ENCODE peak calls at places on chromosomes 11 and 22, in eight cellular contexts. One of them, this sample, is unnamed.

GRCh38 chr11:65366340-65366773 is 11.8 kb downstream of the TIGD3 start:
- DNase-seq in heart left ventricle: no peak
- DNase-seq in ovary: no peak
- DNase-seq in Karpas-422: peak
- DNase-seq in pancreas: no peak
- DNase-seq in lower lobe of right lung: no peak
- DNase-seq in MM.1S: peak
- DNase-seq in IMR-90: peak
- DNase-seq in this sample: peak

GRCh38 chr22:25362215-25362882 is 142.9 kb downstream of the CRYBB2 start:
- DNase-seq in heart left ventricle: peak
- DNase-seq in ovary: peak
- DNase-seq in Karpas-422: peak
- DNase-seq in pancreas: peak
- DNase-seq in lower lobe of right lung: peak
- DNase-seq in MM.1S: peak
- DNase-seq in IMR-90: peak
- DNase-seq in this sample: peak

GRCh38 chr11:46222485-46223251 is 54.8 kb upstream of the CREB3L1 start:
- DNase-seq in heart left ventricle: no peak
- DNase-seq in ovary: no peak
- DNase-seq in Karpas-422: no peak
- DNase-seq in pancreas: no peak
- DNase-seq in lower lobe of right lung: no peak
- DNase-seq in MM.1S: no peak
- DNase-seq in IMR-90: peak
- DNase-seq in this sample: peak

GRCh38 chr22:23226497-23226850 is 46.2 kb downstream of the BCR start:
- DNase-seq in heart left ventricle: no peak
- DNase-seq in ovary: no peak
- DNase-seq in Karpas-422: no peak
- DNase-seq in pancreas: no peak
- DNase-seq in lower lobe of right lung: peak
- DNase-seq in MM.1S: no peak
- DNase-seq in IMR-90: no peak
- DNase-seq in this sample: no peak

GRCh38 chr22:47401976-47402770 is 639.7 kb downstream of the TBC1D22A start:
- DNase-seq in heart left ventricle: no peak
- DNase-seq in ovary: no peak
- DNase-seq in Karpas-422: no peak
- DNase-seq in pancreas: no peak
- DNase-seq in lower lobe of right lung: no peak
- DNase-seq in MM.1S: no peak
- DNase-seq in IMR-90: no peak
- DNase-seq in this sample: no peak

GRCh38 chr22:33018232-33018864 is 39.8 kb downstream of the SYN3 start:
- DNase-seq in heart left ventricle: peak
- DNase-seq in ovary: no peak
- DNase-seq in Karpas-422: peak
- DNase-seq in pancreas: no peak
- DNase-seq in lower lobe of right lung: peak
- DNase-seq in MM.1S: peak
- DNase-seq in IMR-90: peak
- DNase-seq in this sample: peak

GRCh38 chr11:87719311-87720073 is 455.8 kb downstream of the RAB38 start:
- DNase-seq in heart left ventricle: no peak
- DNase-seq in ovary: no peak
- DNase-seq in Karpas-422: no peak
- DNase-seq in pancreas: no peak
- DNase-seq in lower lobe of right lung: no peak
- DNase-seq in MM.1S: peak
- DNase-seq in IMR-90: no peak
- DNase-seq in this sample: no peak

GRCh38 chr11:11179239-11179638 is 173.8 kb downstream of the CSNK2A3 start:
- DNase-seq in heart left ventricle: no peak
- DNase-seq in ovary: no peak
- DNase-seq in Karpas-422: no peak
- DNase-seq in pancreas: no peak
- DNase-seq in lower lobe of right lung: no peak
- DNase-seq in MM.1S: no peak
- DNase-seq in IMR-90: peak
- DNase-seq in this sample: no peak

GRCh38 chr11:130908061-130908460 is 8.2 kb downstream of the SNX19 start:
- DNase-seq in heart left ventricle: no peak
- DNase-seq in ovary: no peak
- DNase-seq in Karpas-422: no peak
- DNase-seq in pancreas: no peak
- DNase-seq in lower lobe of right lung: no peak
- DNase-seq in MM.1S: no peak
- DNase-seq in IMR-90: no peak
- DNase-seq in this sample: no peak

GRCh38 chr11:113401718-113402117 is 14.1 kb downstream of the ANKK1 start:
- DNase-seq in heart left ventricle: peak
- DNase-seq in ovary: no peak
- DNase-seq in Karpas-422: no peak
- DNase-seq in pancreas: peak
- DNase-seq in lower lobe of right lung: peak
- DNase-seq in MM.1S: no peak
- DNase-seq in IMR-90: no peak
- DNase-seq in this sample: no peak

GRCh38 chr22:37239336-37240239 is 4.5 kb downstream of the RAC2 start:
- DNase-seq in heart left ventricle: no peak
- DNase-seq in ovary: no peak
- DNase-seq in Karpas-422: no peak
- DNase-seq in pancreas: no peak
- DNase-seq in lower lobe of right lung: peak
- DNase-seq in MM.1S: no peak
- DNase-seq in IMR-90: no peak
- DNase-seq in this sample: no peak

GRCh38 chr22:36134167-36134566 is 26.4 kb downstream of the APOL3 start:
- DNase-seq in heart left ventricle: no peak
- DNase-seq in ovary: no peak
- DNase-seq in Karpas-422: no peak
- DNase-seq in pancreas: no peak
- DNase-seq in lower lobe of right lung: no peak
- DNase-seq in MM.1S: no peak
- DNase-seq in IMR-90: no peak
- DNase-seq in this sample: no peak

GRCh38 chr22:49663823-49664222 is 163.8 kb downstream of the BRD1 start:
- DNase-seq in heart left ventricle: peak
- DNase-seq in ovary: no peak
- DNase-seq in Karpas-422: no peak
- DNase-seq in pancreas: no peak
- DNase-seq in lower lobe of right lung: peak
- DNase-seq in MM.1S: no peak
- DNase-seq in IMR-90: no peak
- DNase-seq in this sample: no peak

GRCh38 chr11:27551127-27551526 is 44.6 kb upstream of the LIN7C start:
- DNase-seq in heart left ventricle: no peak
- DNase-seq in ovary: no peak
- DNase-seq in Karpas-422: no peak
- DNase-seq in pancreas: no peak
- DNase-seq in lower lobe of right lung: no peak
- DNase-seq in MM.1S: no peak
- DNase-seq in IMR-90: no peak
- DNase-seq in this sample: no peak

GRCh38 chr11:114115406-114116054 is 56.0 kb downstream of the ZBTB16 start:
- DNase-seq in heart left ventricle: no peak
- DNase-seq in ovary: no peak
- DNase-seq in Karpas-422: no peak
- DNase-seq in pancreas: no peak
- DNase-seq in lower lobe of right lung: no peak
- DNase-seq in MM.1S: no peak
- DNase-seq in IMR-90: no peak
- DNase-seq in this sample: no peak

GRCh38 chr11:30281476-30282288 is 41.2 kb upstream of the ARL14EP start:
- DNase-seq in heart left ventricle: no peak
- DNase-seq in ovary: no peak
- DNase-seq in Karpas-422: no peak
- DNase-seq in pancreas: peak
- DNase-seq in lower lobe of right lung: no peak
- DNase-seq in MM.1S: no peak
- DNase-seq in IMR-90: no peak
- DNase-seq in this sample: no peak

GRCh38 chr22:29004647-29005371 is 56.8 kb downstream of the C22orf31 start:
- DNase-seq in heart left ventricle: peak
- DNase-seq in ovary: peak
- DNase-seq in Karpas-422: no peak
- DNase-seq in pancreas: peak
- DNase-seq in lower lobe of right lung: peak
- DNase-seq in MM.1S: no peak
- DNase-seq in IMR-90: peak
- DNase-seq in this sample: peak

GRCh38 chr22:22945195-22945594 is 57.6 kb downstream of the IGLL5 start:
- DNase-seq in heart left ventricle: no peak
- DNase-seq in ovary: no peak
- DNase-seq in Karpas-422: peak
- DNase-seq in pancreas: no peak
- DNase-seq in lower lobe of right lung: no peak
- DNase-seq in MM.1S: no peak
- DNase-seq in IMR-90: no peak
- DNase-seq in this sample: peak

GRCh38 chr22:46079861-46080821 is 70.2 kb upstream of the PPARA start:
- DNase-seq in heart left ventricle: peak
- DNase-seq in ovary: peak
- DNase-seq in Karpas-422: no peak
- DNase-seq in pancreas: peak
- DNase-seq in lower lobe of right lung: peak
- DNase-seq in MM.1S: no peak
- DNase-seq in IMR-90: no peak
- DNase-seq in this sample: no peak
- H3K4me3 ChIP-seq in heart left ventricle: peak
- H3K4me3 ChIP-seq in ovary: peak
- H3K4me3 ChIP-seq in Karpas-422: no peak
- H3K4me3 ChIP-seq in pancreas: no peak
- H3K4me3 ChIP-seq in lower lobe of right lung: peak
- H3K4me3 ChIP-seq in MM.1S: no peak
- H3K4me3 ChIP-seq in IMR-90: peak
- H3K4me3 ChIP-seq in this sample: no peak

GRCh38 chr22:20749453-20749852 is 24.5 kb upstream of the SERPIND1 start:
- DNase-seq in heart left ventricle: no peak
- DNase-seq in ovary: no peak
- DNase-seq in Karpas-422: no peak
- DNase-seq in pancreas: peak
- DNase-seq in lower lobe of right lung: peak
- DNase-seq in MM.1S: no peak
- DNase-seq in IMR-90: no peak
- DNase-seq in this sample: no peak

GRCh38 chr22:20751185-20751851 is 22.6 kb upstream of the SERPIND1 start:
- DNase-seq in heart left ventricle: no peak
- DNase-seq in ovary: no peak
- DNase-seq in Karpas-422: no peak
- DNase-seq in pancreas: no peak
- DNase-seq in lower lobe of right lung: no peak
- DNase-seq in MM.1S: no peak
- DNase-seq in IMR-90: no peak
- DNase-seq in this sample: no peak

GRCh38 chr22:20752873-20753272 is 21.0 kb upstream of the SERPIND1 start:
- DNase-seq in heart left ventricle: no peak
- DNase-seq in ovary: no peak
- DNase-seq in Karpas-422: no peak
- DNase-seq in pancreas: no peak
- DNase-seq in lower lobe of right lung: no peak
- DNase-seq in MM.1S: no peak
- DNase-seq in IMR-90: no peak
- DNase-seq in this sample: no peak

GRCh38 chr22:20750461-20751184 is 23.3 kb upstream of the SERPIND1 start:
- DNase-seq in heart left ventricle: peak
- DNase-seq in ovary: peak
- DNase-seq in Karpas-422: no peak
- DNase-seq in pancreas: peak
- DNase-seq in lower lobe of right lung: no peak
- DNase-seq in MM.1S: no peak
- DNase-seq in IMR-90: peak
- DNase-seq in this sample: no peak

GRCh38 chr22:20752104-20752741 is 21.7 kb upstream of the SERPIND1 start:
- DNase-seq in heart left ventricle: no peak
- DNase-seq in ovary: no peak
- DNase-seq in Karpas-422: no peak
- DNase-seq in pancreas: no peak
- DNase-seq in lower lobe of right lung: no peak
- DNase-seq in MM.1S: no peak
- DNase-seq in IMR-90: no peak
- DNase-seq in this sample: no peak
- H3K27ac ChIP-seq in heart left ventricle: no peak
- H3K27ac ChIP-seq in ovary: no peak
- H3K27ac ChIP-seq in Karpas-422: no peak
- H3K27ac ChIP-seq in pancreas: no peak
- H3K27ac ChIP-seq in lower lobe of right lung: no peak
- H3K27ac ChIP-seq in MM.1S: no peak
- H3K27ac ChIP-seq in IMR-90: no peak
- H3K27ac ChIP-seq in this sample: no peak

GRCh38 chr11:396511-396947 is 2.5 kb downstream of the PKP3 start:
- DNase-seq in heart left ventricle: no peak
- DNase-seq in ovary: no peak
- DNase-seq in Karpas-422: peak
- DNase-seq in pancreas: no peak
- DNase-seq in lower lobe of right lung: peak
- DNase-seq in MM.1S: no peak
- DNase-seq in IMR-90: no peak
- DNase-seq in this sample: no peak
- H3K4me3 ChIP-seq in heart left ventricle: peak
- H3K4me3 ChIP-seq in ovary: peak
- H3K4me3 ChIP-seq in Karpas-422: peak
- H3K4me3 ChIP-seq in pancreas: no peak
- H3K4me3 ChIP-seq in lower lobe of right lung: peak
- H3K4me3 ChIP-seq in MM.1S: no peak
- H3K4me3 ChIP-seq in IMR-90: no peak
- H3K4me3 ChIP-seq in this sample: no peak

GRCh38 chr11:34978236-34979191 is 62.1 kb downstream of the PDHX start:
- DNase-seq in heart left ventricle: no peak
- DNase-seq in ovary: no peak
- DNase-seq in Karpas-422: no peak
- DNase-seq in pancreas: no peak
- DNase-seq in lower lobe of right lung: no peak
- DNase-seq in MM.1S: no peak
- DNase-seq in IMR-90: no peak
- DNase-seq in this sample: no peak
- H3K27ac ChIP-seq in heart left ventricle: no peak
- H3K27ac ChIP-seq in ovary: no peak
- H3K27ac ChIP-seq in Karpas-422: no peak
- H3K27ac ChIP-seq in pancreas: no peak
- H3K27ac ChIP-seq in lower lobe of right lung: no peak
- H3K27ac ChIP-seq in MM.1S: no peak
- H3K27ac ChIP-seq in IMR-90: peak
- H3K27ac ChIP-seq in this sample: no peak

This sample was measured in DND-41.